ENCODE peak calls at places on chromosomes 2 and 18, in six cellular contexts. Z, T, V, N, W and Y are unnamed samples.

GRCh38 chr18:12403601-12404506 is 3.9 kb upstream of the PRELID3A start:
- DNase-seq in W (no peak), T (peak; percentile 51), V (no peak), Z (peak; percentile 91), N (peak; percentile 58), Y (no peak)

GRCh38 chr18:63318882-63319382 is 637 bp downstream of the BCL2 start:
- DNase-seq in W (no peak), Z (no peak), V (no peak), T (no peak), N (no peak), Y (no peak)

GRCh38 chr18:60873708-60874107 is 459.5 kb upstream of the CDH20 start:
- DNase-seq in N (no peak), T (no peak), W (no peak), V (no peak), Z (no peak), Y (no peak)

GRCh38 chr18:73674466-73674865 is 473.2 kb downstream of the FBXO15 start:
- DNase-seq in W (no peak), Z (peak; percentile 31), N (no peak), T (no peak), V (no peak), Y (no peak)

GRCh38 chr18:23401400-23402347 is 51.4 kb upstream of the RIOK3 start:
- DNase-seq in T (no peak), W (no peak), N (no peak), Z (peak; percentile 73), V (peak; percentile 81), Y (peak; percentile 28)

GRCh38 chr18:62720766-62721613 is 5.6 kb downstream of the PHLPP1 start:
- DNase-seq in N (no peak), Z (no peak), T (no peak), W (no peak), V (no peak), Y (no peak)

GRCh38 chr2:25314514-25315315 is 27.0 kb downstream of the DNMT3A start:
- DNase-seq in V (peak; percentile 41), T (no peak), W (no peak), Z (peak; percentile 29), N (no peak), Y (no peak)

GRCh38 chr2:70411489-70412081 is 109.7 kb upstream of the FAM136A start:
- DNase-seq in W (no peak), N (no peak), V (no peak), Z (no peak), T (no peak), Y (no peak)

GRCh38 chr2:162000466-162000865 is 73.5 kb downstream of the DPP4 start:
- DNase-seq in V (no peak), Z (no peak), W (no peak), T (no peak), N (no peak), Y (no peak)

GRCh38 chr2:34337735-34338134 is 738.6 kb upstream of the FAM98A start:
- DNase-seq in N (no peak), T (no peak), V (no peak), W (no peak), Z (no peak), Y (no peak)

GRCh38 chr18:46320928-46321855 is 217.0 kb downstream of the HAUS1 start:
- DNase-seq in Z (peak; percentile 55), V (no peak), T (no peak), N (no peak), W (no peak), Y (no peak)

GRCh38 chr2:3839489-3839888 is 136.1 kb downstream of the DCDC2C start:
- DNase-seq in V (no peak), Z (no peak), N (no peak), W (no peak), T (no peak), Y (no peak)

GRCh38 chr2:191056218-191056617 is 42.2 kb upstream of the STAT1 start:
- DNase-seq in N (no peak), Z (no peak), V (no peak), W (no peak), T (no peak), Y (no peak)

GRCh38 chr2:146701183-146701582 is 1143.6 kb upstream of the ACVR2A start:
- DNase-seq in W (no peak), Z (no peak), V (no peak), T (no peak), N (no peak), Y (no peak)

GRCh38 chr2:85748948-85749875 is 4.6 kb upstream of the ATOH8 start:
- DNase-seq in T (no peak), Z (no peak), V (no peak), N (no peak), W (no peak), Y (no peak)

GRCh38 chr2:10614940-10615339 is 74.8 kb downstream of the NOL10 start:
- DNase-seq in Z (peak; percentile 46), W (no peak), V (no peak), T (no peak), N (no peak), Y (no peak)

GRCh38 chr18:50558948-50559749 is 738 bp upstream of the MAPK4 start:
- DNase-seq in W (no peak), T (no peak), N (no peak), V (no peak), Z (no peak), Y (no peak)

GRCh38 chr18:10681581-10682367 is 155.9 kb downstream of the NAPG start:
- DNase-seq in N (no peak), V (no peak), Z (peak; percentile 16), W (no peak), T (no peak), Y (no peak)

GRCh38 chr2:62406573-62407043 is 99.4 kb downstream of the TMEM17 start:
- DNase-seq in T (no peak), Z (no peak), W (peak; percentile 77), N (no peak), V (peak; percentile 57), Y (no peak)

DNA sequence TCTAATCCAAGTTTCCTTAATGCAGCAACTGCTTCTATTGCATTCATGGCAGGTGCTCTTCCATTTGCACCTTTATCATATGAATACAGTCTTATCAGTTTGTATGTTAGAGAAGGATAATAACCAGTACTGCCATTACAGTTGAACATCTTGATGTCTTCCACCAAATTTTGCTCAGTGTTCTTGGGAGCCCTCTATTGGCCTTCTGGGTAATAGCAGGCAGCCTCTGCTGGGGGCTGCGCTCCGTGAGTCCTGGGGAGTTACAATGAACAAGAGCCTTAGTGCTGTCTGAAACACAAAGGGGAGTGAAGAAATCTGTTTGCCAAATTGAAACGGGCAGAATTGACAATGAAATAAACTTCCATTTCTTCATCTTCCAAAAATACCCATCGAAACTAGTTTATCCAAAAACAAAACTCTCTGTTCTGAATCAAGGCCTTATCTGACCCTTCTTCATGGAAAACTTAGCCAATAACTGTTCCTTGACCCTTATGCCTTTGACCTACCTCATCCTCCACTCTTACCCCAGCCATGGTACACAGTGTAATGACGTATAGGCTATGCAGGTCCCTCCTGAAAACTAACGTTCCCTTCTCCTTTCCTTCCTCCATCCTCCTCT is 79.9 kb downstream of the ALK start:
- DNase-seq in N (peak; percentile 65), V (peak; percentile 30), W (peak; percentile 7), Z (peak; percentile 22), T (peak; percentile 35), Y (peak; percentile 52)
- TF ChIP-seq BHLHE40 in N (no peak), V (no peak), W (no peak), Z (no peak), T (no peak), Y (no peak)

DNA sequence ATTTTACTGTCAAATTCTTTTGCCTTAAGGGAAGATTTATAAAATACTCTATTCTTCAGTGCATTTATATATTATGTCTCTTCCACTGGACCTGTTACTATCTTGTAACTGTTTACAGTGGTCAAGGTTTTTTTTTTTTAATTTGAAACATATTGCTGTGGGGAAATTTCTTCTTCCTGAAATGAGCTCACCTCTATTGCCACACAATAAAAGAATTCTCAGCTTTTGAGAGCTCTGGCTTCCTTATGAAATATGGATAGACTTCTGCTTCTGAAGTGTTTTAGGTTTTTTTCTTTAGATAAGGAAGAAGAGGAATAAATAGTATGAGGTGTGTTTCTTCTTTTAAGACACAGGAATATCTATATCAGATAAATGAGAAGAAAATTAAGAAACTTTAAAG is 7.7 kb downstream of the VRK2 start:
- DNase-seq in T (no peak), V (no peak), W (no peak), Z (peak; percentile 47), N (no peak), Y (no peak)
- TF ChIP-seq BHLHE40 in T (no peak), V (no peak), W (no peak), Z (no peak), N (no peak), Y (no peak)

DNA sequence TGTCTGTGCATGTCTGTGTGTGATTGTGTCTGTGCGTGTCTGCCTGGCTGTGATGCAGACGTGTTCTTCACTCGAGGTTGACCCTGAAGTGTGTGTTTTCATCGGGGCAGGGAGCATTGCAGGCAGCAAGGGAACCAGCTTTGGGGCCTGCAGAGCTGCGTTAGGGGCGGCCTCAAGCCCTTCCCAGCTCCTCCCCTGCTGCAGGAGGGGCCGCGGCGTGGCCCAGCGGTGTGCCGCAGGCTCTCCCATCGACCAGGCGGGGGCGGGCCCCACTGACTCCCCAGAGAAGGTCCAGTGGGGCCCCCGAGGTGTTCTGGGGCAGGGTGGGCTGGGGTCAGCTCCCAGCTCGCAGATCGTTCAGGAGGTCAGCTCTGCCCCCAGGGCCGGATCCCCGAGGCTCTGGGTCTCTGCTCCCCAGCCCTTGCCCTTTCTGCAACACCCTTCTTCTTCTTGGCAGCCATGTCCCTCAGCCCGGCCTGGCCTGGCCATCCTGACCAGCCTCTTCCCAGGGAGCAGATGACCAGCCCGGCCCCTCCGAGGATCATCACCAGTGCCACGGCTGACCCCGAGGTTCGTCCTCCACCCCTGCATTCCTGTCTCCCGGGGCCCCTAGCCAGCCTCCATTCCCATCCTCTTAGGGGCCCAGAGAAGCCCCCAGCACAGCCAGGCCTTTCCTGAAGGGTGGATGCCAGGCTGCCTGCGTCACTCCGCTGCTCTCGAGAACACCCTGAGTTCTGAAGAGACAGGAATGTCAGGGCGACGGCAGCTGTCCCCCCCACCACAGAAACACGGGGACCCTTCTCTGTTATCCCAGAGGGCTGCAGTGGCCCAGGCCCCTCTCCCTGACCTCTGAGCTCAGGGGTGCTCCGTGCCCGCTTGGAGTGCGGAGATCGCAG is 11.1 kb upstream of the KLHL30 start:
- DNase-seq in Z (peak; percentile 65), V (peak; percentile 39), T (no peak), W (no peak), N (peak; percentile 77), Y (peak; percentile 66)
- TF ChIP-seq BHLHE40 in Z (no peak), V (no peak), T (no peak), W (no peak), N (no peak), Y (no peak)

GRCh38 chr18:7480853-7481252 is 86.3 kb upstream of the PTPRM start:
- DNase-seq in T (no peak), Z (no peak), V (no peak), W (no peak), N (no peak), Y (no peak)

GRCh38 chr18:7476386-7476785 is 90.7 kb upstream of the PTPRM start:
- DNase-seq in W (no peak), N (no peak), V (no peak), Z (no peak), T (no peak), Y (no peak)

GRCh38 chr18:7479756-7480155 is 87.4 kb upstream of the PTPRM start:
- DNase-seq in T (no peak), W (no peak), N (no peak), V (no peak), Z (no peak), Y (no peak)

GRCh38 chr18:7485616-7486015 is 81.5 kb upstream of the PTPRM start:
- DNase-seq in Z (no peak), W (no peak), N (no peak), V (no peak), T (no peak), Y (no peak)

DNA sequence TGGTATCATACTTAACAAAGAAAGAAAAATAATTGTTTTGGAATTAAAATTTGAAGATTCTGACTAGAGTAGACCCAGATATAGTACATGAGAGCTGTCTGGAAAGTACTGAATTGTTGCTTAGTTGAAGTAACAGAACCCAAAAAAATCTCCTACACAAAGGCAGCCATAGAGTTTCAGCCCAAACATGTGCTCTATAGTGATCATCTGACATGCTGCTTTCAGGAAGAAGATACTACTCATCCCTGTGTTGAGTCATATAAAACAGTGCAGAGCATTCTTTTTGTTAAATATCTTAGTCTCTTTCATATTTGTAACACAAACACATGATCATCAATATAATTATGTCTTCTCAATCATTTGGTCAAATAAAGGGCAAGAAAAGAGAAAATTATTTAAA is 84.8 kb upstream of the PTPRM start:
- DNase-seq in V (no peak), Z (no peak), T (no peak), W (no peak), N (no peak), Y (no peak)
- TF ChIP-seq BHLHE40 in V (no peak), Z (no peak), T (no peak), W (no peak), N (no peak), Y (no peak)